ENCODE peak calls at places on chromosomes 6 and 20, in four cellular contexts. G, T, H and O are unnamed samples.

GRCh38 chr20:50655325-50655880 is 35.9 kb downstream of the RIPOR3 start:
- DNase-seq in G (peak; percentile 75), H (no peak), T (no peak), O (no peak)

GRCh38 chr6:18302561-18303439 is 38.5 kb upstream of the DEK start:
- DNase-seq in H (no peak), T (no peak), G (peak; percentile 20), O (no peak)

GRCh38 chr6:121932071-121933009 is 467.1 kb upstream of the HSF2 start:
- DNase-seq in H (peak; percentile 2), T (peak; percentile 16), G (peak; percentile 100), O (no peak)

GRCh38 chr20:63553933-63554290 is at the start of gene FNDC11:
- DNase-seq in G (peak; percentile 55), H (no peak), T (no peak), O (peak; percentile 45)

GRCh38 chr20:58597021-58597940 is 53.8 kb upstream of the STX16 start:
- DNase-seq in T (no peak), H (no peak), G (no peak), O (no peak)

GRCh38 chr6:52504778-52505127 is 72.1 kb downstream of the TRAM2 start:
- DNase-seq in G (no peak), H (peak; percentile 71), T (no peak), O (no peak)

GRCh38 chr6:89482136-89482535 is 49.2 kb downstream of the ANKRD6 start:
- DNase-seq in H (no peak), T (no peak), G (no peak), O (no peak)

GRCh38 chr6:46925563-46926253 is 4.0 kb upstream of the ADGRF5 start:
- DNase-seq in H (no peak), G (peak; percentile 65), T (peak; percentile 79), O (no peak)